ENCODE peak calls at places on chromosomes 4 and X, in eight cellular contexts. N is osteoblast; P is GM03348; I is fibroblast of pulmonary artery; H is stimulated activated CD4-positive, alpha-beta T cell treated with anti-CD3 and anti-CD28 coated beads, Interleukin-15, amount 100 ng/mL, for 1 hour; V is neural crest cell; K is CD4-positive, alpha-beta T cell; B is ELF-1. L is an unnamed sample.

GRCh38 chr4:16443504-16444088 is 217.3 kb upstream of the TAPT1 start:
- DNase-seq in N (no peak), P (peak; percentile 60), I (peak; percentile 69), H (no peak), V (no peak), K (no peak), B (no peak), L (no peak)

GRCh38 chrX:31331928-31332327 is 260.1 kb upstream of the FTHL17 start:
- DNase-seq in N (no peak), P (no peak), I (no peak), H (no peak), V (no peak), K (no peak), B (no peak), L (no peak)

GRCh38 chr4:8276358-8277240 is 7.0 kb downstream of the HTRA3 start:
- DNase-seq in N (peak; percentile 92), P (peak; percentile 75), I (peak; percentile 51), H (no peak), V (no peak), K (no peak), B (no peak), L (no peak)

GRCh38 chr4:1767058-1767769 is 25.9 kb upstream of the FGFR3 start:
- DNase-seq in N (no peak), P (peak; percentile 60), I (peak; percentile 15), H (no peak), V (peak; percentile 51), K (no peak), B (no peak), L (no peak)

GRCh38 chrX:11064851-11065600 is 46.1 kb upstream of the HCCS start:
- DNase-seq in N (peak; percentile 58), P (peak; percentile 57), I (peak; percentile 82), H (no peak), V (no peak), K (no peak), B (no peak), L (no peak)

GRCh38 chr4:39046243-39046642 is 14.0 kb upstream of the TMEM156 start:
- DNase-seq in N (no peak), P (no peak), I (peak; percentile 54), H (no peak), V (no peak), K (no peak), B (peak; percentile 26), L (no peak)

GRCh38 chr4:132238697-132239096 is 910.4 kb upstream of the PCDH10 start:
- DNase-seq in N (no peak), P (no peak), I (no peak), H (no peak), V (no peak), K (no peak), B (no peak), L (no peak)

GRCh38 chrX:141652315-141652714 is 46.2 kb downstream of the SPANXD start:
- DNase-seq in N (no peak), P (no peak), I (peak; percentile 2), H (no peak), V (no peak), K (no peak), B (no peak), L (no peak)

GRCh38 chr4:173367285-173367684 is 3.5 kb upstream of the SAP30 start:
- DNase-seq in N (peak; percentile 23), P (no peak), I (peak; percentile 59), H (no peak), V (no peak), K (no peak), B (no peak), L (no peak)

GRCh38 chr4:51836531-51836930 is 6.4 kb upstream of the DCUN1D4 start:
- DNase-seq in N (no peak), P (no peak), I (peak; percentile 67), H (no peak), V (no peak), K (no peak), B (no peak), L (no peak)

GRCh38 chr4:124530464-124531077 is 182.0 kb downstream of the ANKRD50 start:
- DNase-seq in N (no peak), P (no peak), I (no peak), H (no peak), V (no peak), K (no peak), B (no peak), L (no peak)

GRCh38 chr4:176717237-176717636 is 75.5 kb downstream of the VEGFC start:
- DNase-seq in N (no peak), P (no peak), I (no peak), H (no peak), V (no peak), K (no peak), B (no peak), L (no peak)

GRCh38 chr4:60948008-60948407 is 252.1 kb upstream of the ADGRL3 start:
- DNase-seq in N (no peak), P (no peak), I (no peak), H (no peak), V (no peak), K (no peak), B (no peak), L (no peak)

GRCh38 chr4:75831856-75832405 is 70.3 kb downstream of the PPEF2 start:
- DNase-seq in N (no peak), P (no peak), I (no peak), H (no peak), V (no peak), K (no peak), B (no peak), L (peak; percentile 40)

GRCh38 chr4:26020083-26020668 is 106.2 kb downstream of the SMIM20 start:
- DNase-seq in N (no peak), P (no peak), I (peak; percentile 83), H (no peak), V (no peak), K (no peak), B (no peak), L (no peak)

GRCh38 chr4:86891785-86892638 is at the start of gene C4orf36:
- DNase-seq in N (peak; percentile 83), P (peak; percentile 73), I (peak; percentile 41), H (no peak), V (peak; percentile 59), K (no peak), B (peak; percentile 88), L (peak; percentile 77)